ENCODE peak calls at places on chromosomes 1 and 21, in four cellular contexts. A, D, R and V are unnamed samples.

GRCh38 chr1:54640361-54640760 is 1.2 kb upstream of the MROH7 start:
- DNase-seq in A (no peak), D (no peak), R (no peak), V (no peak)

GRCh38 chr21:46108827-46109226 is 10.9 kb downstream of the COL6A2 start:
- DNase-seq in A (no peak), D (no peak), R (no peak), V (no peak)

GRCh38 chr1:38746413-38746812 is 113.2 kb downstream of the RRAGC start:
- DNase-seq in A (no peak), D (no peak), R (no peak), V (no peak)

GRCh38 chr1:3717715-3718601 is 34.3 kb upstream of the CCDC27 start:
- DNase-seq in A (no peak), D (no peak), R (no peak), V (no peak)

GRCh38 chr21:36359185-36359584 is 26.0 kb upstream of the CHAF1B start:
- DNase-seq in A (no peak), D (no peak), R (no peak), V (no peak)

GRCh38 chr1:216054593-216054992 is 368.7 kb downstream of the USH2A start:
- DNase-seq in A (no peak), D (no peak), R (no peak), V (no peak)

GRCh38 chr1:33825506-33825905 is 38.4 kb upstream of the HMGB4 start:
- DNase-seq in A (no peak), D (no peak), R (no peak), V (no peak)

GRCh38 chr1:1402081-1402900 is 3.2 kb upstream of the CCNL2 start:
- DNase-seq in A (no peak), D (peak), R (no peak), V (peak)

GRCh38 chr1:52153898-52154297 is 12.0 kb downstream of the ZFYVE9 start:
- DNase-seq in A (no peak), D (no peak), R (no peak), V (no peak)

GRCh38 chr1:7623886-7624285 is 147.2 kb upstream of the VAMP3 start:
- DNase-seq in A (no peak), D (no peak), R (no peak), V (no peak)

GRCh38 chr1:6023346-6023745 is 22.3 kb upstream of the KCNAB2 start:
- DNase-seq in A (no peak), D (no peak), R (no peak), V (no peak)

GRCh38 chr1:219797009-219797408 is 131.3 kb downstream of the SLC30A10 start:
- DNase-seq in A (no peak), D (no peak), R (no peak), V (no peak)

GRCh38 chr1:204062106-204062505 is 10.8 kb upstream of the SOX13 start:
- DNase-seq in A (no peak), D (no peak), R (no peak), V (no peak)

GRCh38 chr1:233244183-233244582 is 51.3 kb downstream of the PCNX2 start:
- DNase-seq in A (no peak), D (no peak), R (no peak), V (no peak)

GRCh38 chr1:60746278-60746761 is 336.0 kb upstream of the NFIA start:
- DNase-seq in A (no peak), D (no peak), R (no peak), V (no peak)

GRCh38 chr1:172588296-172589291 is 55.6 kb downstream of the SUCO start:
- DNase-seq in A (no peak), D (peak), R (no peak), V (no peak)

GRCh38 chr1:95381980-95382379 is 148.0 kb downstream of the RWDD3 start:
- DNase-seq in A (no peak), D (no peak), R (no peak), V (no peak)

GRCh38 chr1:15152318-15153183 is 996 bp upstream of the TMEM51 start:
- DNase-seq in A (no peak), D (peak), R (no peak), V (no peak)

GRCh38 chr1:201938440-201939005 is 7.8 kb downstream of the LMOD1 start:
- DNase-seq in A (no peak), D (no peak), R (no peak), V (no peak)

GRCh38 chr1:16172964-16173446 is 17.1 kb upstream of the EPHA2 start:
- DNase-seq in A (no peak), D (peak), R (no peak), V (no peak)

GRCh38 chr21:31948681-31949080 is 75.9 kb downstream of the HUNK start:
- DNase-seq in A (no peak), D (no peak), R (no peak), V (no peak)

GRCh38 chr1:2330511-2331199 is 60.7 kb downstream of the MORN1 start:
- DNase-seq in A (no peak), D (peak), R (no peak), V (no peak)

GRCh38 chr1:68320349-68320748 is 88.0 kb upstream of the WLS start:
- DNase-seq in A (no peak), D (no peak), R (no peak), V (no peak)

GRCh38 chr1:64663654-64664053 is 81.2 kb upstream of the RAVER2 start:
- DNase-seq in A (no peak), D (no peak), R (no peak), V (no peak)

GRCh38 chr1:910311-910880 is 13.3 kb upstream of the SAMD11 start:
- DNase-seq in A (no peak), D (peak), R (no peak), V (peak)

GRCh38 chr1:20480261-20481157 is 5.5 kb downstream of the CAMK2N1 start:
- DNase-seq in A (no peak), D (no peak), R (no peak), V (no peak)

GRCh38 chr1:209850342-209850979 is 22.7 kb downstream of the UTP25 start:
- DNase-seq in A (no peak), D (peak), R (no peak), V (no peak)

GRCh38 chr1:30090421-30090820 is 633.0 kb downstream of the MATN1 start:
- DNase-seq in A (no peak), D (no peak), R (no peak), V (no peak)

GRCh38 chr21:42806489-42807140 is 72.7 kb downstream of the WDR4 start:
- DNase-seq in A (no peak), D (no peak), R (no peak), V (no peak)

GRCh38 chr1:1597275-1597930 is 2.5 kb downstream of the FNDC10 start:
- DNase-seq in A (no peak), D (peak), R (no peak), V (no peak)

GRCh38 chr1:161198877-161199431 is at the start of gene ADAMTS4:
- DNase-seq in A (no peak), D (peak), R (no peak), V (no peak)

GRCh38 chr1:15579683-15580047 is 5.2 kb downstream of the AGMAT start:
- DNase-seq in A (no peak), D (no peak), R (no peak), V (no peak)

GRCh38 chr1:53573931-53574330 is 114.7 kb downstream of the DMRTB1 start:
- DNase-seq in A (no peak), D (no peak), R (no peak), V (no peak)

GRCh38 chr1:38454749-38455441 is 404.7 kb downstream of the RRAGC start:
- DNase-seq in A (no peak), D (no peak), R (no peak), V (no peak)

GRCh38 chr1:1434131-1434811 is 1.2 kb upstream of the VWA1 start:
- DNase-seq in A (no peak), D (no peak), R (no peak), V (no peak)

GRCh38 chr1:192445849-192446489 is 129.2 kb downstream of the RGS21 start:
- DNase-seq in A (peak), D (peak), R (peak), V (peak)